ENCODE peak calls at places on chromosome 10, in six cellular contexts. One of them, this sample, is unnamed.

GRCh38 chr10:79028056-79028430 is 40.7 kb upstream of the ZMIZ1 start:
- DNase-seq in esophagus squamous epithelium: no peak
- DNase-seq in cardiac muscle cell: no peak
- DNase-seq in HepG2: no peak
- DNase-seq in psoas muscle: peak
- DNase-seq in gastrocnemius medialis: no peak
- DNase-seq in this sample: no peak

GRCh38 chr10:86753056-86753455 is 3.4 kb upstream of the BMPR1A start:
- DNase-seq in esophagus squamous epithelium: no peak
- DNase-seq in cardiac muscle cell: no peak
- DNase-seq in HepG2: no peak
- DNase-seq in psoas muscle: no peak
- DNase-seq in gastrocnemius medialis: no peak
- DNase-seq in this sample: no peak

GRCh38 chr10:14063531-14064317 is 267.0 kb downstream of the FRMD4A start:
- DNase-seq in esophagus squamous epithelium: no peak
- DNase-seq in cardiac muscle cell: peak
- DNase-seq in HepG2: no peak
- DNase-seq in psoas muscle: peak
- DNase-seq in gastrocnemius medialis: peak
- DNase-seq in this sample: no peak

GRCh38 chr10:74500026-74500704 is 326.2 kb upstream of the KAT6B start:
- DNase-seq in esophagus squamous epithelium: no peak
- DNase-seq in cardiac muscle cell: no peak
- DNase-seq in HepG2: no peak
- DNase-seq in psoas muscle: no peak
- DNase-seq in gastrocnemius medialis: no peak
- DNase-seq in this sample: no peak

GRCh38 chr10:47164126-47164799 is 135.7 kb upstream of the GDF10 start:
- DNase-seq in esophagus squamous epithelium: no peak
- DNase-seq in cardiac muscle cell: no peak
- DNase-seq in HepG2: no peak
- DNase-seq in psoas muscle: no peak
- DNase-seq in gastrocnemius medialis: no peak
- DNase-seq in this sample: no peak

GRCh38 chr10:4498763-4499251 is 327.2 kb upstream of the AKR1E2 start:
- DNase-seq in esophagus squamous epithelium: no peak
- DNase-seq in cardiac muscle cell: peak
- DNase-seq in HepG2: no peak
- DNase-seq in psoas muscle: no peak
- DNase-seq in gastrocnemius medialis: no peak
- DNase-seq in this sample: no peak

GRCh38 chr10:129864601-129865126 is 99.4 kb downstream of the EBF3 start:
- DNase-seq in esophagus squamous epithelium: no peak
- DNase-seq in cardiac muscle cell: no peak
- DNase-seq in HepG2: no peak
- DNase-seq in psoas muscle: no peak
- DNase-seq in gastrocnemius medialis: no peak
- DNase-seq in this sample: no peak

GRCh38 chr10:80755893-80756292 is 218.2 kb downstream of the SH2D4B start:
- DNase-seq in esophagus squamous epithelium: no peak
- DNase-seq in cardiac muscle cell: no peak
- DNase-seq in HepG2: no peak
- DNase-seq in psoas muscle: no peak
- DNase-seq in gastrocnemius medialis: no peak
- DNase-seq in this sample: no peak

GRCh38 chr10:87928996-87929395 is 65.6 kb downstream of the PTEN start:
- DNase-seq in esophagus squamous epithelium: no peak
- DNase-seq in cardiac muscle cell: no peak
- DNase-seq in HepG2: no peak
- DNase-seq in psoas muscle: no peak
- DNase-seq in gastrocnemius medialis: no peak
- DNase-seq in this sample: no peak

GRCh38 chr10:73956476-73957338 is 41.2 kb upstream of the VCL start:
- DNase-seq in esophagus squamous epithelium: no peak
- DNase-seq in cardiac muscle cell: peak
- DNase-seq in HepG2: no peak
- DNase-seq in psoas muscle: no peak
- DNase-seq in gastrocnemius medialis: peak
- DNase-seq in this sample: peak

GRCh38 chr10:67676208-67676825 is 19.7 kb downstream of the CTNNA3 start:
- DNase-seq in esophagus squamous epithelium: no peak
- DNase-seq in cardiac muscle cell: no peak
- DNase-seq in HepG2: no peak
- DNase-seq in psoas muscle: no peak
- DNase-seq in gastrocnemius medialis: no peak
- DNase-seq in this sample: no peak

GRCh38 chr10:26367771-26368170 is 70.4 kb upstream of the APBB1IP start:
- DNase-seq in esophagus squamous epithelium: no peak
- DNase-seq in cardiac muscle cell: peak
- DNase-seq in HepG2: peak
- DNase-seq in psoas muscle: no peak
- DNase-seq in gastrocnemius medialis: no peak
- DNase-seq in this sample: no peak

GRCh38 chr10:113893570-113893969 is 39.1 kb downstream of the NHLRC2 start:
- DNase-seq in esophagus squamous epithelium: no peak
- DNase-seq in cardiac muscle cell: peak
- DNase-seq in HepG2: no peak
- DNase-seq in psoas muscle: no peak
- DNase-seq in gastrocnemius medialis: no peak
- DNase-seq in this sample: no peak

GRCh38 chr10:120266037-120266436 is 191.0 kb upstream of the PLPP4 start:
- DNase-seq in esophagus squamous epithelium: no peak
- DNase-seq in cardiac muscle cell: no peak
- DNase-seq in HepG2: no peak
- DNase-seq in psoas muscle: no peak
- DNase-seq in gastrocnemius medialis: no peak
- DNase-seq in this sample: no peak

GRCh38 chr10:6875229-6875544 is 295.1 kb upstream of the PRKCQ start:
- DNase-seq in esophagus squamous epithelium: no peak
- DNase-seq in cardiac muscle cell: no peak
- DNase-seq in HepG2: no peak
- DNase-seq in psoas muscle: no peak
- DNase-seq in gastrocnemius medialis: no peak
- DNase-seq in this sample: no peak

GRCh38 chr10:17214991-17215781 is 12.9 kb upstream of the VIM start:
- DNase-seq in esophagus squamous epithelium: no peak
- DNase-seq in cardiac muscle cell: no peak
- DNase-seq in HepG2: no peak
- DNase-seq in psoas muscle: no peak
- DNase-seq in gastrocnemius medialis: no peak
- DNase-seq in this sample: peak

GRCh38 chr10:17216901-17217395 is 11.1 kb upstream of the VIM start:
- DNase-seq in esophagus squamous epithelium: no peak
- DNase-seq in cardiac muscle cell: no peak
- DNase-seq in HepG2: no peak
- DNase-seq in psoas muscle: no peak
- DNase-seq in gastrocnemius medialis: no peak
- DNase-seq in this sample: no peak

GRCh38 chr10:17214486-17214885 is 13.0 kb upstream of the TRDMT1 start:
- DNase-seq in esophagus squamous epithelium: no peak
- DNase-seq in cardiac muscle cell: no peak
- DNase-seq in HepG2: no peak
- DNase-seq in psoas muscle: no peak
- DNase-seq in gastrocnemius medialis: no peak
- DNase-seq in this sample: no peak

GRCh38 chr10:17216217-17216900 is 11.7 kb upstream of the VIM start:
- DNase-seq in esophagus squamous epithelium: no peak
- DNase-seq in cardiac muscle cell: no peak
- DNase-seq in HepG2: peak
- DNase-seq in psoas muscle: no peak
- DNase-seq in gastrocnemius medialis: no peak
- DNase-seq in this sample: peak

DNA sequence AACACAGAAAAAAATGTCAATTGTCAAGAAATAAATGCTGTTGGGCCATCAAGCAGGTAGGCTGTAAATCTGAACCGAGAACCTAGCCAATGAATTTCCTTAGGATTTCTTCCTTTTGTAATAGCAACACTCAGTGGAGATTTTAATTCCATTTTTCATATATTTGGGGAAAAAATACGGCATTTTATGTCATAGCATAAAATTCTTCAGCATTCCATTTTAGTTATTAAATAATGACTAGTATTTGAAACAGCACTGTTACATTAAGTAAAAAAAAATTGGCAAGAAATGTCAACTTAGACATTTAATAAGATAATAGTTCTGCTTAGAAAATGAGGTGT is 12.3 kb upstream of the VIM start:
- DNase-seq in esophagus squamous epithelium: no peak
- DNase-seq in cardiac muscle cell: no peak
- DNase-seq in HepG2: no peak
- DNase-seq in psoas muscle: no peak
- DNase-seq in gastrocnemius medialis: no peak
- DNase-seq in this sample: no peak
- TF ChIP-seq CTCF in esophagus squamous epithelium: no peak
- TF ChIP-seq CTCF in cardiac muscle cell: no peak
- TF ChIP-seq CTCF in HepG2: no peak
- TF ChIP-seq CTCF in psoas muscle: no peak
- TF ChIP-seq CTCF in gastrocnemius medialis: no peak
- TF ChIP-seq CTCF in this sample: no peak

GRCh38 chr10:15436696-15437095 is 65.6 kb upstream of the FAM171A1 start:
- DNase-seq in esophagus squamous epithelium: no peak
- DNase-seq in cardiac muscle cell: no peak
- DNase-seq in HepG2: no peak
- DNase-seq in psoas muscle: no peak
- DNase-seq in gastrocnemius medialis: no peak
- DNase-seq in this sample: no peak

GRCh38 chr10:15440204-15440711 is 69.2 kb upstream of the FAM171A1 start:
- DNase-seq in esophagus squamous epithelium: no peak
- DNase-seq in cardiac muscle cell: no peak
- DNase-seq in HepG2: no peak
- DNase-seq in psoas muscle: no peak
- DNase-seq in gastrocnemius medialis: no peak
- DNase-seq in this sample: no peak

GRCh38 chr10:15442056-15442455 is 71.0 kb upstream of the FAM171A1 start:
- DNase-seq in esophagus squamous epithelium: no peak
- DNase-seq in cardiac muscle cell: no peak
- DNase-seq in HepG2: no peak
- DNase-seq in psoas muscle: no peak
- DNase-seq in gastrocnemius medialis: no peak
- DNase-seq in this sample: no peak

GRCh38 chr10:15444105-15445021 is 73.3 kb upstream of the FAM171A1 start:
- DNase-seq in esophagus squamous epithelium: no peak
- DNase-seq in cardiac muscle cell: peak
- DNase-seq in HepG2: no peak
- DNase-seq in psoas muscle: no peak
- DNase-seq in gastrocnemius medialis: no peak
- DNase-seq in this sample: no peak

DNA sequence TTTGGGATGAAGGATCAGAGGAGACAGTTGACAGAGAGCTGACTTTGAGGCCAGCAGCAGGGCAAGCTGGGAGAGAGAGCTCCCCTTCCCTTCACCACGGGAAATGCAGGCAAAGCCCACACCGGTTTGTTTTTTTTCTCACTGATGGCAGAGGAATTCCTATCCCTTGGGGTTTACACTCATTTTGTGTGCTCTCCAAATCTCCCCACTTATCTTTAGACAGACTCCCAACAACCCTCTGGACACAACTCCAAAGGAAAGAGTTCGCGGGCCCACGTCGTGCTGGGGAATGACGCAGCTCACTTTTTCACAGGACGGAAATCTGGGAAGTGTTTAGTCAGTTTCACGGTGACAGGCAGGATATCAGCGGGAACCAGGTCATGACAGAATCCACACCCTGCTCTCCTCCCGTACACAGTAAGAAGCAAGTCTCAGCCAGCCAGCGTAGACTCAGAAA is 68.3 kb upstream of the FAM171A1 start:
- DNase-seq in esophagus squamous epithelium: no peak
- DNase-seq in cardiac muscle cell: peak
- DNase-seq in HepG2: peak
- DNase-seq in psoas muscle: peak
- DNase-seq in gastrocnemius medialis: no peak
- DNase-seq in this sample: no peak
- H3K27ac ChIP-seq in esophagus squamous epithelium: peak
- H3K27ac ChIP-seq in cardiac muscle cell: peak
- H3K27ac ChIP-seq in HepG2: no peak
- H3K27ac ChIP-seq in psoas muscle: peak
- H3K27ac ChIP-seq in gastrocnemius medialis: peak
- H3K27ac ChIP-seq in this sample: peak

DNA sequence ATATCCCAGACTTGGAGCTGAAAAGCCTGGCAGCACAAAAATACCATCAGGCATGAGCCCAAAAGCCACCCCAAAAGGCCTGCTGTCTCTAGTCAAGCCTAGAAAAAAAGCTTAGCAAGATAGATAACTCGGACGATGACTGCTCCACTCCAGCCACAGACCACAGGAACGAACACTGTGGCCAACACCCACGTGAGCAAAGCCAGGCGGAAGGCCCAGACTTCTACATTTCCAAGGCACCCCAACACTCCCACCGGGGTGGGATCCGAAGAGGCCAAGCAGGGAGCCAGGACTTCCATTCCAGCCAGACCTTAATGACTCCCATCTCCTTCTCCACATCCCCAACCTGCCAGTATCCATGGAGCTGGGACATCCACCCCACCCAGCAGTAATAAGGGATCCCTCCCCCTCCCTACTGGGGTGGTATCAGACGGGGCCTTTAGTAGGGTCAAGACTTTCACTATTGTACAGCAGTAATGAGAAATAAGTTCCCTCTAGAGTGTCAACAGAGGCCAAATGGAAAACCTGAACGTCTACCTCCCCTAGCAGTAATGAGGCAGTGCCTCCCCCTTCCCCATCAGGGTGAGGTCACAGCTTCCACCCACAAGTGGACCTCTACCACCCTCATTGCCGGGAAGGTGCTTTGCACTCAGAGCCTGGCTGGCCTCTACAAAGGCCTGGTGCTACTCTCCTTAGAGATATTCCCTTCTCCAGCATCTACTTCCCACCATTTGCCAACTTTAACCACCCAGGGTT is 23.0 kb downstream of the PRLHR start:
- DNase-seq in esophagus squamous epithelium: no peak
- DNase-seq in cardiac muscle cell: no peak
- DNase-seq in HepG2: no peak
- DNase-seq in psoas muscle: no peak
- DNase-seq in gastrocnemius medialis: no peak
- DNase-seq in this sample: no peak
- TF ChIP-seq CTCF in esophagus squamous epithelium: no peak
- TF ChIP-seq CTCF in cardiac muscle cell: no peak
- TF ChIP-seq CTCF in HepG2: no peak
- TF ChIP-seq CTCF in psoas muscle: no peak
- TF ChIP-seq CTCF in gastrocnemius medialis: no peak
- TF ChIP-seq CTCF in this sample: no peak

GRCh38 chr10:110263164-110263563 is 41.6 kb downstream of the SMNDC1 start:
- DNase-seq in esophagus squamous epithelium: no peak
- DNase-seq in cardiac muscle cell: no peak
- DNase-seq in HepG2: no peak
- DNase-seq in psoas muscle: no peak
- DNase-seq in gastrocnemius medialis: no peak
- DNase-seq in this sample: no peak

GRCh38 chr10:110258542-110258941 is 46.2 kb downstream of the SMNDC1 start:
- DNase-seq in esophagus squamous epithelium: no peak
- DNase-seq in cardiac muscle cell: no peak
- DNase-seq in HepG2: no peak
- DNase-seq in psoas muscle: no peak
- DNase-seq in gastrocnemius medialis: no peak
- DNase-seq in this sample: no peak

GRCh38 chr10:110265573-110266193 is 39.0 kb downstream of the SMNDC1 start:
- DNase-seq in esophagus squamous epithelium: no peak
- DNase-seq in cardiac muscle cell: no peak
- DNase-seq in HepG2: no peak
- DNase-seq in psoas muscle: no peak
- DNase-seq in gastrocnemius medialis: no peak
- DNase-seq in this sample: no peak

GRCh38 chr10:110259317-110259716 is 45.4 kb downstream of the SMNDC1 start:
- DNase-seq in esophagus squamous epithelium: no peak
- DNase-seq in cardiac muscle cell: no peak
- DNase-seq in HepG2: no peak
- DNase-seq in psoas muscle: no peak
- DNase-seq in gastrocnemius medialis: no peak
- DNase-seq in this sample: no peak

GRCh38 chr10:110260746-110261477 is 43.8 kb downstream of the SMNDC1 start:
- DNase-seq in esophagus squamous epithelium: no peak
- DNase-seq in cardiac muscle cell: no peak
- DNase-seq in HepG2: no peak
- DNase-seq in psoas muscle: no peak
- DNase-seq in gastrocnemius medialis: no peak
- DNase-seq in this sample: no peak
- H3K27ac ChIP-seq in esophagus squamous epithelium: no peak
- H3K27ac ChIP-seq in cardiac muscle cell: no peak
- H3K27ac ChIP-seq in HepG2: no peak
- H3K27ac ChIP-seq in psoas muscle: no peak
- H3K27ac ChIP-seq in gastrocnemius medialis: peak
- H3K27ac ChIP-seq in this sample: peak